ENCODE peak calls at places on chromosome 11, in eight cellular contexts. P is SK-N-SH, Z is cardiac muscle cell, O is HL-60, J is Peyer's patch, E is left ventricle myocardium inferior, V is K562, Y is HCT116. M is an unnamed sample.

GRCh38 chr11:111549196-111549868 is 8.8 kb downstream of the LAYN start:
- DNase-seq in P (peak), Z (no peak), O (no peak), J (no peak), E (no peak), V (no peak), Y (no peak), M (no peak)

GRCh38 chr11:42543844-42544243 is 768.0 kb upstream of the API5 start:
- DNase-seq in P (no peak), Z (no peak), O (no peak), J (no peak), E (no peak), V (no peak), Y (no peak), M (peak)

GRCh38 chr11:50072226-50073112 is 39.8 kb downstream of the OR4C45 start:
- DNase-seq in P (no peak), Z (no peak), O (no peak), J (no peak), E (no peak), V (no peak), Y (no peak), M (no peak)

GRCh38 chr11:19392321-19392720 is 151.6 kb upstream of the E2F8 start:
- DNase-seq in P (no peak), Z (no peak), O (no peak), J (no peak), E (no peak), V (no peak), Y (no peak), M (no peak)

GRCh38 chr11:1197886-1198765 is 24.7 kb upstream of the MUC5B start:
- DNase-seq in P (peak), Z (no peak), O (no peak), J (peak), E (peak), V (no peak), Y (no peak), M (no peak)

GRCh38 chr11:88266157-88266556 is 71.4 kb downstream of the CTSC start:
- DNase-seq in P (no peak), Z (no peak), O (no peak), J (no peak), E (no peak), V (no peak), Y (no peak), M (no peak)

GRCh38 chr11:33695051-33695566 is 5.5 kb downstream of the C11orf91 start:
- DNase-seq in P (no peak), Z (no peak), O (no peak), J (no peak), E (peak), V (no peak), Y (no peak), M (no peak)

GRCh38 chr11:64264371-64264852 is 13.1 kb downstream of the PLCB3 start:
- DNase-seq in P (peak), Z (no peak), O (no peak), J (no peak), E (no peak), V (no peak), Y (no peak), M (no peak)

GRCh38 chr11:67441082-67441683 is 2.1 kb downstream of the CORO1B start:
- DNase-seq in P (no peak), Z (no peak), O (no peak), J (no peak), E (no peak), V (no peak), Y (no peak), M (no peak)

GRCh38 chr11:27720277-27720830 is 20.1 kb upstream of the BDNF start:
- DNase-seq in P (peak), Z (peak), O (no peak), J (no peak), E (no peak), V (peak), Y (no peak), M (peak)

GRCh38 chr11:68471360-68472340 is 11.1 kb downstream of the PPP6R3 start:
- DNase-seq in P (no peak), Z (peak), O (peak), J (no peak), E (no peak), V (no peak), Y (no peak), M (peak)

GRCh38 chr11:61797263-61797944 is 4.7 kb downstream of the FEN1 start:
- DNase-seq in P (peak), Z (peak), O (no peak), J (peak), E (peak), V (no peak), Y (peak), M (peak)

GRCh38 chr11:114478768-114479167 is 39.5 kb downstream of the REXO2 start:
- DNase-seq in P (no peak), Z (peak), O (no peak), J (no peak), E (no peak), V (no peak), Y (no peak), M (peak)

GRCh38 chr11:31757245-31757835 is 53.8 kb downstream of the PAX6 start:
- DNase-seq in P (no peak), Z (peak), O (no peak), J (no peak), E (no peak), V (no peak), Y (no peak), M (peak)

GRCh38 chr11:130534525-130534924 is 86.1 kb downstream of the ADAMTS15 start:
- DNase-seq in P (no peak), Z (no peak), O (no peak), J (no peak), E (no peak), V (no peak), Y (no peak), M (no peak)

GRCh38 chr11:60700689-60701508 is 1.5 kb downstream of the MS4A8 start:
- DNase-seq in P (peak), Z (peak), O (no peak), J (no peak), E (no peak), V (peak), Y (peak), M (peak)

GRCh38 chr11:109138200-109138599 is 283.8 kb upstream of the C11orf87 start:
- DNase-seq in P (no peak), Z (peak), O (no peak), J (no peak), E (no peak), V (no peak), Y (no peak), M (peak)

GRCh38 chr11:69472053-69472765 is 9.3 kb upstream of the LINC01488 start:
- DNase-seq in P (no peak), Z (no peak), O (no peak), J (no peak), E (peak), V (no peak), Y (no peak), M (no peak)

GRCh38 chr11:10377182-10377581 is 72.3 kb downstream of the ADM start:
- DNase-seq in P (no peak), Z (no peak), O (no peak), J (no peak), E (no peak), V (no peak), Y (no peak), M (no peak)

GRCh38 chr11:94546886-94547285 is 3.2 kb downstream of the FUT4 start:
- DNase-seq in P (no peak), Z (no peak), O (no peak), J (peak), E (no peak), V (no peak), Y (no peak), M (no peak)

GRCh38 chr11:118923721-118924587 is 1.8 kb downstream of the BCL9L start:
- DNase-seq in P (no peak), Z (no peak), O (no peak), J (peak), E (no peak), V (no peak), Y (no peak), M (no peak)

GRCh38 chr11:45468265-45468856 is 182.2 kb upstream of the SYT13 start:
- DNase-seq in P (no peak), Z (peak), O (no peak), J (no peak), E (no peak), V (peak), Y (no peak), M (peak)

GRCh38 chr11:113282898-113283297 is 31.5 kb upstream of the TTC12 start:
- DNase-seq in P (no peak), Z (no peak), O (no peak), J (no peak), E (no peak), V (no peak), Y (no peak), M (no peak)

GRCh38 chr11:46200537-46201281 is 76.8 kb upstream of the CREB3L1 start:
- DNase-seq in P (no peak), Z (no peak), O (no peak), J (no peak), E (no peak), V (no peak), Y (no peak), M (peak)

GRCh38 chr11:128897841-128898240 is 6.7 kb downstream of the KCNJ5 start:
- DNase-seq in P (no peak), Z (no peak), O (no peak), J (no peak), E (no peak), V (no peak), Y (no peak), M (no peak)

GRCh38 chr11:71988050-71988449 is 10.7 kb upstream of the IL18BP start:
- DNase-seq in P (no peak), Z (peak), O (no peak), J (no peak), E (no peak), V (no peak), Y (no peak), M (peak)

GRCh38 chr11:114416441-114416928 is 16.0 kb downstream of the RBM7 start:
- DNase-seq in P (no peak), Z (peak), O (no peak), J (no peak), E (no peak), V (no peak), Y (no peak), M (no peak)

GRCh38 chr11:73384871-73385692 is 8.9 kb downstream of the RELT start:
- DNase-seq in P (no peak), Z (no peak), O (peak), J (peak), E (peak), V (no peak), Y (no peak), M (no peak)

GRCh38 chr11:117478126-117478856 is 150.6 kb downstream of the CEP164 start:
- DNase-seq in P (no peak), Z (no peak), O (no peak), J (peak), E (no peak), V (no peak), Y (no peak), M (no peak)

GRCh38 chr11:117479372-117479771 is 151.7 kb downstream of the CEP164 start:
- DNase-seq in P (no peak), Z (no peak), O (no peak), J (no peak), E (no peak), V (peak), Y (peak), M (no peak)

GRCh38 chr11:117480221-117480620 is 152.6 kb downstream of the CEP164 start:
- DNase-seq in P (no peak), Z (no peak), O (no peak), J (no peak), E (no peak), V (no peak), Y (no peak), M (no peak)

GRCh38 chr11:117478926-117479325 is 151.3 kb downstream of the CEP164 start:
- DNase-seq in P (no peak), Z (peak), O (no peak), J (no peak), E (no peak), V (no peak), Y (no peak), M (no peak)

DNA sequence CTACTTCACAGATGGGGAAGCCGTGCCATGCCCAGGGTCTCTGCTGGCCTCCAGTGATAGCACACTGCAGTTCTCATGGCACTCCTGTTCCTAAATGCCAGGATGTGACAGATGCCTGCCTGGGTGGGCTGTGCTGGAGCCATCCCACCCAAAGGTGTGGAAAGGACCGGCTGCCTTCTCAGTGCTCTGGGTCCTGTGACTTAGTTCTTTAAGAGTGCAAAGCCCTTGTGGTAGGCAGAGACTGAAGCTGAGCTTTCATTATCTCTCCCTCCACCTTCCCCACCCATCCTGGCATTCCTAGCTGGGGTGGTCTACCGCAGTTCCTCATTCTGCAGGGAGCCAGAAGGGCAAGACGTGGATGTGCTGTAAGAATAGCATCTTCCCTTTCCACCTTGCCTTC is 150.1 kb downstream of the CEP164 start:
- DNase-seq in P (no peak), Z (no peak), O (no peak), J (no peak), E (no peak), V (no peak), Y (no peak), M (no peak)
- H3K4me3 ChIP-seq in P (no peak), Z (no peak), O (no peak), J (no peak), E (no peak), V (no peak), Y (no peak), M (no peak)

GRCh38 chr11:107780775-107781174 is 68.9 kb upstream of the SLN start:
- DNase-seq in P (no peak), Z (peak), O (no peak), J (no peak), E (no peak), V (no peak), Y (no peak), M (peak)
- TF ChIP-seq CTCF in P (no peak), Z (no peak), O (no peak), J (no peak), E (no peak), V (peak), Y (peak), M (no peak)

GRCh38 chr11:65788801-65789200 is 1.9 kb downstream of the OVOL1 start:
- DNase-seq in P (peak), Z (no peak), O (no peak), J (no peak), E (no peak), V (no peak), Y (no peak), M (no peak)

GRCh38 chr11:65786786-65787636 is at the start of gene OVOL1:
- DNase-seq in P (peak), Z (no peak), O (peak), J (peak), E (no peak), V (no peak), Y (peak), M (no peak)

GRCh38 chr11:65786008-65786785 is 666 bp upstream of the OVOL1 start:
- DNase-seq in P (peak), Z (no peak), O (no peak), J (peak), E (no peak), V (no peak), Y (no peak), M (no peak)

GRCh38 chr11:65789230-65790103 is 2.6 kb downstream of the OVOL1 start:
- DNase-seq in P (peak), Z (no peak), O (no peak), J (no peak), E (no peak), V (no peak), Y (no peak), M (no peak)

GRCh38 chr11:65787649-65788622 is 1.1 kb downstream of the OVOL1 start:
- DNase-seq in P (peak), Z (no peak), O (no peak), J (peak), E (no peak), V (peak), Y (no peak), M (no peak)
- H3K4me3 ChIP-seq in P (no peak), Z (peak), O (no peak), J (peak), E (peak), V (no peak), Y (peak), M (no peak)

DNA sequence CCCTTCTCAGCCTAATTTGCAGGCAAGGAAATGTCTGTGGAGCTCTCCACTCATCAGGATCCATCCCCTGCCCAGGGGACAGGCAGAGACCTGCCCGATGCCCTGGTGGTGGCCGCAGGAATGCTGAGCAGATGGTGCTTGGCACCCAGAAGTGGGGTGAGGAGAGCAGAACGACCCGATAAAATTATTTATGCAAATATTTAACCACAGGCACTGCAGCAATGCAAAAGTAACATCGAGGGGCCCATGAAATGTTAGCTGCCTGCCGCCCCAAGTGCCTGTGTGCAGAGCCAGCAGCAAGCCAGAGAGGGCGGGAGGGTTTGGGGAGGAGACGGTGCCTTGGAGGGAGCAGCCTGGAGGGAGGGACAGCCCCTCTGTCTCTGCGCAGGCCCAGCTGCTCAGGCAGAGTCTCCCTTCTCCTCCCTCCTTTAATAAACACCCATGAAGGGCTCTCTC is 205.5 kb downstream of the CTTN start:
- DNase-seq in P (no peak), Z (no peak), O (no peak), J (no peak), E (no peak), V (no peak), Y (no peak), M (no peak)
- TF ChIP-seq CTCF in P (no peak), Z (no peak), O (no peak), J (no peak), E (no peak), V (no peak), Y (no peak), M (no peak)

M was measured in cardiac fibroblast.